ENCODE peak calls at places on chromosomes 3 and 15, in ten cellular contexts. Q is transverse colon; I is body of pancreas; J is breast epithelium; H is cardiac muscle cell; G is CD4-positive, alpha-beta memory T cell; S is RWPE2; A is astrocyte; Y is iPS DF 6.9; T is endodermal cell. W is an unnamed sample.
A peak's percentile ranks its signal among the peaks of the same experiment; 100 is the strongest.

GRCh38 chr3:139267300-139268246 is 76.2 kb upstream of the MRPS22 start:
- DNase-seq in Y (no peak), H (no peak), T (peak; percentile 10), S (no peak), A (no peak), Q (no peak), J (no peak), G (no peak), I (peak; percentile 46), W (no peak)

GRCh38 chr15:74598126-74598842 is 17.4 kb upstream of the CLK3 start:
- DNase-seq in G (peak; percentile 87), Q (peak; percentile 95), H (peak; percentile 96), S (peak; percentile 97), J (peak; percentile 93), Y (peak; percentile 73), I (peak; percentile 96), A (peak; percentile 63), T (peak; percentile 96), W (peak; percentile 98)

GRCh38 chr3:176274161-176274560 is 923.1 kb downstream of the TBL1XR1 start:
- DNase-seq in H (no peak), A (no peak), I (no peak), J (no peak), Q (no peak), T (no peak), S (no peak), G (no peak), Y (no peak), W (no peak)

GRCh38 chr3:57966823-57967222 is 41.4 kb upstream of the FLNB start:
- DNase-seq in I (no peak), G (no peak), Y (no peak), Q (no peak), A (no peak), T (no peak), J (no peak), S (no peak), H (no peak), W (peak; percentile 18)

GRCh38 chr3:127072221-127072771 is 89.4 kb downstream of the PLXNA1 start:
- DNase-seq in H (no peak), A (no peak), G (no peak), I (no peak), S (peak; percentile 45), Q (no peak), Y (no peak), T (no peak), J (no peak), W (no peak)

GRCh38 chr3:152658977-152659376 is 176.0 kb upstream of the P2RY1 start:
- DNase-seq in Q (no peak), H (no peak), S (no peak), T (no peak), I (no peak), G (no peak), Y (no peak), J (no peak), A (no peak), W (no peak)

GRCh38 chr3:98994128-98994762 is 92.8 kb upstream of the DCBLD2 start:
- DNase-seq in J (no peak), I (no peak), A (peak; percentile 58), T (no peak), Y (peak; percentile 4), S (no peak), Q (no peak), H (peak; percentile 57), G (no peak), W (no peak)

GRCh38 chr15:75655911-75656310 is 8.2 kb downstream of the SNX33 start:
- DNase-seq in S (no peak), J (no peak), H (no peak), T (no peak), A (no peak), I (no peak), Y (no peak), Q (no peak), G (no peak), W (no peak)

GRCh38 chr3:42031808-42032475 is 59.2 kb upstream of the TRAK1 start:
- DNase-seq in J (peak; percentile 7), H (peak; percentile 80), S (no peak), G (no peak), T (peak; percentile 79), Q (no peak), A (peak; percentile 85), Y (no peak), I (no peak), W (no peak)

GRCh38 chr3:167913218-167913902 is 177.8 kb downstream of the SERPINI1 start:
- DNase-seq in A (peak; percentile 32), G (no peak), S (no peak), I (no peak), Q (no peak), J (no peak), T (peak; percentile 68), Y (peak; percentile 22), H (peak; percentile 35), W (no peak)

GRCh38 chr3:40713306-40713705 is 188.5 kb downstream of the ZNF621 start:
- DNase-seq in A (no peak), H (no peak), Y (no peak), T (no peak), G (no peak), I (no peak), Q (no peak), S (no peak), J (peak; percentile 50), W (no peak)

GRCh38 chr15:84862214-84862975 is 22.1 kb upstream of the SLC28A1 start:
- DNase-seq in G (no peak), S (no peak), Y (no peak), I (no peak), J (no peak), H (no peak), A (no peak), Q (no peak), T (no peak), W (no peak)

GRCh38 chr15:84864429-84864795 is 20.1 kb upstream of the SLC28A1 start:
- DNase-seq in S (no peak), A (no peak), H (no peak), J (no peak), G (no peak), I (no peak), Y (no peak), Q (no peak), T (no peak), W (no peak)

GRCh38 chr15:84863480-84864428 is 20.7 kb upstream of the SLC28A1 start:
- DNase-seq in Y (no peak), J (no peak), H (no peak), I (no peak), G (no peak), S (no peak), T (no peak), A (peak; percentile 6), Q (no peak), W (no peak)

GRCh38 chr15:84868037-84868880 is 16.2 kb upstream of the SLC28A1 start:
- DNase-seq in J (no peak), Y (no peak), G (no peak), Q (no peak), I (no peak), S (no peak), H (no peak), T (no peak), A (no peak), W (no peak)

GRCh38 chr15:84865074-84865569 is 19.3 kb upstream of the SLC28A1 start:
- DNase-seq in S (no peak), A (no peak), J (no peak), I (no peak), H (no peak), Q (no peak), Y (no peak), G (no peak), T (no peak), W (no peak)
- H3K27ac ChIP-seq in S (no peak overlapping the region), A (no peak overlapping the region), J (no peak overlapping the region), I (no peak overlapping the region), H (no peak overlapping the region), Q (no peak overlapping the region), Y (no peak overlapping the region), G (no peak overlapping the region), T (no peak overlapping the region), W (no peak overlapping the region)

GRCh38 chr3:89570465-89570864 is 463.0 kb downstream of the EPHA3 start:
- DNase-seq in G (no peak), T (no peak), S (no peak), H (no peak), A (no peak), Y (no peak), J (no peak), Q (no peak), I (no peak), W (peak; percentile 16)

GRCh38 chr3:89562373-89562772 is 455.0 kb downstream of the EPHA3 start:
- DNase-seq in H (no peak), T (no peak), J (no peak), S (no peak), A (no peak), Q (no peak), G (no peak), I (no peak), Y (no peak), W (no peak)

GRCh38 chr3:89560546-89560945 is 453.1 kb downstream of the EPHA3 start:
- DNase-seq in I (no peak), Y (no peak), Q (no peak), A (peak; percentile 92), H (no peak), T (no peak), J (no peak), S (no peak), G (no peak), W (no peak)

GRCh38 chr3:89565098-89565497 is 457.7 kb downstream of the EPHA3 start:
- DNase-seq in H (no peak), I (no peak), G (no peak), J (no peak), A (peak; percentile 55), Q (no peak), Y (no peak), T (no peak), S (no peak), W (no peak)
- H3K9me3 ChIP-seq in H (no peaks in the 10 kb centered on the region), I (no peaks in the 10 kb centered on the region), G (no peaks in the 10 kb centered on the region), J (peaks cover 19% of the 10 kb centered on the region), A (no peaks in the 10 kb centered on the region), Q (no peaks in the 10 kb centered on the region), Y (no peaks in the 10 kb centered on the region), T (peaks cover 3% of the 10 kb centered on the region), S (peaks cover 2% of the 10 kb centered on the region), W (no peaks in the 10 kb centered on the region)

GRCh38 chr3:141960731-141961130 is 84.3 kb downstream of the ATP1B3 start:
- DNase-seq in H (no peak), A (peak; percentile 71), S (no peak), I (no peak), T (no peak), Q (no peak), G (no peak), J (no peak), Y (no peak), W (no peak)
- H3K27ac ChIP-seq in H (no peak overlapping the region), A (peak overlapping the region; percentile 96), S (peak overlapping the region; percentile 91), I (no peak overlapping the region), T (no peak overlapping the region), Q (peak overlapping the region; percentile 33), G (no peak overlapping the region), J (peak overlapping the region; percentile 33), Y (no peak overlapping the region), W (peak overlapping the region; percentile 66)

DNA sequence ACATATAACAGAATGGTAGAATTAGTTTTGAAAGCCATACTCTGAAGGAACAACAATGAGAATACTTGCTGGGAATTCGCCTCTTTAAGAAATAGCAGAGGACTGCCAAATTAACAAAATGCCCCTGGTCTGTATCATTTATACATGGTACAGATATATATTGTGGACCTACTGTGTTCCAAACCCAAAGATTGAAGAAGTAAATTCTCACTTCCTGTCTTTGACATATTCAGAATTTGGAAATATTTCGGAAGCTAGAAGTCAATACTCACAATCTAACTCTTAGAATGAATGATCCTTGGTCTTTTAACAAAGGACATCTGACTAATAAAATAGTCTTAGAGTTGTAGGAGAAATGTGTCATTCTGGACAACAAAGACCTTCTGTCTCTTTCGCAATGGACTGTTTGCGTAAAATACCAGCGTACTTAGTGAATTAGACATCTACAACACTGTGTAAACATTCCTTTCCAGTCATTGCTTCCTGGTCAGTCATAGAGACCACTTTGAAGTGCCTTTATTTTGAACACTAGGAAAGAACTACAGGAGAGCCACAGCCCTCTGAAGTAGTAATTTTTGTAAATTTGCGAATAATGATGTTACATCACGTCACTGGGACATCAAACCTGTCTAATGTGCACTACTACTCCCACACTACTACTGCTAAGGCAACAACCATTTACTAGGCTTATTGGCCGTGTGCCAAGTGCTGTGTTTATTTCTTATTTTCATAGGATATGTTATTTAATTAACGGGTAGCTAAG is 68.0 kb downstream of the CHL1 start:
- DNase-seq in H (no peak), G (no peak), J (no peak), S (no peak), T (no peak), Y (no peak), Q (no peak), I (peak; percentile 12), A (peak; percentile 90), W (no peak)
- H3K9me3 ChIP-seq in H (no peaks in the 10 kb centered on the region), G (no peaks in the 10 kb centered on the region), J (no peaks in the 10 kb centered on the region), S (no peaks in the 10 kb centered on the region), T (peaks cover 80% of the 10 kb centered on the region), Y (peaks cover 5% of the 10 kb centered on the region), Q (no peaks in the 10 kb centered on the region), I (no peaks in the 10 kb centered on the region), A (no peaks in the 10 kb centered on the region), W (no peaks in the 10 kb centered on the region)